ENCODE peak calls at places on chromosomes 1 and 21, in seven cellular contexts. One of them, this sample, is unnamed.

GRCh38 chr21:16072692-16073091 is 342.9 kb downstream of the USP25 start:
- DNase-seq in NCI-H1417: no peak
- DNase-seq in HEK293T: no peak
- DNase-seq in posterior cingulate gyrus: no peak
- DNase-seq in SW 1271: no peak
- DNase-seq in T-helper 17 cell: no peak
- DNase-seq in kidney glomerular epithelial cell: no peak
- DNase-seq in this sample: no peak

GRCh38 chr1:199113265-199113869 is 474.5 kb downstream of the PTPRC start:
- DNase-seq in NCI-H1417: peak
- DNase-seq in HEK293T: peak
- DNase-seq in posterior cingulate gyrus: peak
- DNase-seq in SW 1271: peak
- DNase-seq in T-helper 17 cell: peak
- DNase-seq in kidney glomerular epithelial cell: peak
- DNase-seq in this sample: peak

GRCh38 chr1:107976431-107977215 is 11.6 kb upstream of the VAV3 start:
- DNase-seq in NCI-H1417: peak
- DNase-seq in HEK293T: no peak
- DNase-seq in posterior cingulate gyrus: no peak
- DNase-seq in SW 1271: no peak
- DNase-seq in T-helper 17 cell: no peak
- DNase-seq in kidney glomerular epithelial cell: peak
- DNase-seq in this sample: no peak

GRCh38 chr1:236287356-236287755 is 5.6 kb upstream of the ERO1B start:
- DNase-seq in NCI-H1417: no peak
- DNase-seq in HEK293T: no peak
- DNase-seq in posterior cingulate gyrus: no peak
- DNase-seq in SW 1271: no peak
- DNase-seq in T-helper 17 cell: no peak
- DNase-seq in kidney glomerular epithelial cell: no peak
- DNase-seq in this sample: no peak

GRCh38 chr1:60848583-60849188 is 233.7 kb upstream of the NFIA start:
- DNase-seq in NCI-H1417: peak
- DNase-seq in HEK293T: peak
- DNase-seq in posterior cingulate gyrus: no peak
- DNase-seq in SW 1271: peak
- DNase-seq in T-helper 17 cell: no peak
- DNase-seq in kidney glomerular epithelial cell: peak
- DNase-seq in this sample: no peak

GRCh38 chr1:36888811-36889477 is 145.4 kb downstream of the GRIK3 start:
- DNase-seq in NCI-H1417: no peak
- DNase-seq in HEK293T: no peak
- DNase-seq in posterior cingulate gyrus: no peak
- DNase-seq in SW 1271: no peak
- DNase-seq in T-helper 17 cell: no peak
- DNase-seq in kidney glomerular epithelial cell: no peak
- DNase-seq in this sample: no peak

GRCh38 chr1:9561429-9561828 is 22.2 kb downstream of the SLC25A33 start:
- DNase-seq in NCI-H1417: peak
- DNase-seq in HEK293T: peak
- DNase-seq in posterior cingulate gyrus: no peak
- DNase-seq in SW 1271: peak
- DNase-seq in T-helper 17 cell: no peak
- DNase-seq in kidney glomerular epithelial cell: peak
- DNase-seq in this sample: peak

GRCh38 chr1:60589916-60590315 is 492.4 kb upstream of the NFIA start:
- DNase-seq in NCI-H1417: no peak
- DNase-seq in HEK293T: no peak
- DNase-seq in posterior cingulate gyrus: no peak
- DNase-seq in SW 1271: no peak
- DNase-seq in T-helper 17 cell: no peak
- DNase-seq in kidney glomerular epithelial cell: no peak
- DNase-seq in this sample: no peak

GRCh38 chr1:208631057-208631456 is 386.9 kb upstream of the PLXNA2 start:
- DNase-seq in NCI-H1417: no peak
- DNase-seq in HEK293T: no peak
- DNase-seq in posterior cingulate gyrus: no peak
- DNase-seq in SW 1271: no peak
- DNase-seq in T-helper 17 cell: no peak
- DNase-seq in kidney glomerular epithelial cell: no peak
- DNase-seq in this sample: no peak

GRCh38 chr1:27804791-27805190 is 25.8 kb upstream of the PPP1R8 start:
- DNase-seq in NCI-H1417: no peak
- DNase-seq in HEK293T: no peak
- DNase-seq in posterior cingulate gyrus: no peak
- DNase-seq in SW 1271: no peak
- DNase-seq in T-helper 17 cell: no peak
- DNase-seq in kidney glomerular epithelial cell: no peak
- DNase-seq in this sample: no peak

GRCh38 chr1:25869909-25870606 is 5.5 kb downstream of the PAQR7 start:
- DNase-seq in NCI-H1417: no peak
- DNase-seq in HEK293T: no peak
- DNase-seq in posterior cingulate gyrus: peak
- DNase-seq in SW 1271: no peak
- DNase-seq in T-helper 17 cell: no peak
- DNase-seq in kidney glomerular epithelial cell: no peak
- DNase-seq in this sample: no peak

GRCh38 chr1:238582816-238583215 is 692.1 kb upstream of the ZP4 start:
- DNase-seq in NCI-H1417: no peak
- DNase-seq in HEK293T: no peak
- DNase-seq in posterior cingulate gyrus: no peak
- DNase-seq in SW 1271: no peak
- DNase-seq in T-helper 17 cell: no peak
- DNase-seq in kidney glomerular epithelial cell: no peak
- DNase-seq in this sample: no peak

GRCh38 chr1:220579317-220579716 is 51.4 kb downstream of the MARK1 start:
- DNase-seq in NCI-H1417: no peak
- DNase-seq in HEK293T: no peak
- DNase-seq in posterior cingulate gyrus: no peak
- DNase-seq in SW 1271: no peak
- DNase-seq in T-helper 17 cell: no peak
- DNase-seq in kidney glomerular epithelial cell: no peak
- DNase-seq in this sample: no peak

GRCh38 chr1:64135501-64136245 is 67.8 kb upstream of the UBE2U start:
- DNase-seq in NCI-H1417: no peak
- DNase-seq in HEK293T: no peak
- DNase-seq in posterior cingulate gyrus: no peak
- DNase-seq in SW 1271: no peak
- DNase-seq in T-helper 17 cell: no peak
- DNase-seq in kidney glomerular epithelial cell: no peak
- DNase-seq in this sample: no peak

GRCh38 chr1:94713472-94714141 is 106.5 kb upstream of the SLC44A3 start:
- DNase-seq in NCI-H1417: no peak
- DNase-seq in HEK293T: no peak
- DNase-seq in posterior cingulate gyrus: peak
- DNase-seq in SW 1271: peak
- DNase-seq in T-helper 17 cell: no peak
- DNase-seq in kidney glomerular epithelial cell: peak
- DNase-seq in this sample: peak

GRCh38 chr1:210250665-210250997 is 18.0 kb downstream of the SERTAD4 start:
- DNase-seq in NCI-H1417: peak
- DNase-seq in HEK293T: peak
- DNase-seq in posterior cingulate gyrus: peak
- DNase-seq in SW 1271: no peak
- DNase-seq in T-helper 17 cell: no peak
- DNase-seq in kidney glomerular epithelial cell: no peak
- DNase-seq in this sample: no peak

GRCh38 chr1:160538985-160539651 is 16.1 kb upstream of the SLAMF6 start:
- DNase-seq in NCI-H1417: no peak
- DNase-seq in HEK293T: no peak
- DNase-seq in posterior cingulate gyrus: no peak
- DNase-seq in SW 1271: no peak
- DNase-seq in T-helper 17 cell: no peak
- DNase-seq in kidney glomerular epithelial cell: no peak
- DNase-seq in this sample: no peak

GRCh38 chr1:245986404-245987221 is 520.5 kb downstream of the SMYD3 start:
- DNase-seq in NCI-H1417: no peak
- DNase-seq in HEK293T: peak
- DNase-seq in posterior cingulate gyrus: no peak
- DNase-seq in SW 1271: no peak
- DNase-seq in T-helper 17 cell: no peak
- DNase-seq in kidney glomerular epithelial cell: peak
- DNase-seq in this sample: peak

GRCh38 chr1:185813401-185813979 is 79.3 kb downstream of the HMCN1 start:
- DNase-seq in NCI-H1417: peak
- DNase-seq in HEK293T: peak
- DNase-seq in posterior cingulate gyrus: no peak
- DNase-seq in SW 1271: peak
- DNase-seq in T-helper 17 cell: no peak
- DNase-seq in kidney glomerular epithelial cell: peak
- DNase-seq in this sample: peak

GRCh38 chr1:24373044-24373443 is 40.5 kb downstream of the STPG1 start:
- DNase-seq in NCI-H1417: no peak
- DNase-seq in HEK293T: no peak
- DNase-seq in posterior cingulate gyrus: no peak
- DNase-seq in SW 1271: no peak
- DNase-seq in T-helper 17 cell: no peak
- DNase-seq in kidney glomerular epithelial cell: no peak
- DNase-seq in this sample: no peak

GRCh38 chr1:156493154-156493631 is 7.4 kb downstream of the MEF2D start:
- DNase-seq in NCI-H1417: no peak
- DNase-seq in HEK293T: no peak
- DNase-seq in posterior cingulate gyrus: peak
- DNase-seq in SW 1271: no peak
- DNase-seq in T-helper 17 cell: no peak
- DNase-seq in kidney glomerular epithelial cell: no peak
- DNase-seq in this sample: no peak

GRCh38 chr1:206438554-206438953 is 31.7 kb upstream of the IKBKE start:
- DNase-seq in NCI-H1417: no peak
- DNase-seq in HEK293T: no peak
- DNase-seq in posterior cingulate gyrus: no peak
- DNase-seq in SW 1271: no peak
- DNase-seq in T-helper 17 cell: no peak
- DNase-seq in kidney glomerular epithelial cell: no peak
- DNase-seq in this sample: no peak

GRCh38 chr21:45970674-45971486 is 10.7 kb upstream of the COL6A1 start:
- DNase-seq in NCI-H1417: peak
- DNase-seq in HEK293T: peak
- DNase-seq in posterior cingulate gyrus: peak
- DNase-seq in SW 1271: peak
- DNase-seq in T-helper 17 cell: peak
- DNase-seq in kidney glomerular epithelial cell: peak
- DNase-seq in this sample: peak